ENCODE peak calls at places on chromosome 15, in ten cellular contexts. E is endothelial cell of umbilical vein, J is fibroblast of mammary gland, T is AG09319, G is astrocyte of the cerebellum, C is uterus, I is left ventricle myocardium inferior, O is kidney, X is GM23338, Z is progenitor cell of endocrine pancreas. B is an unnamed sample.

GRCh38 chr15:63372753-63373152 is 8.9 kb downstream of the CA12 start:
- DNase-seq in E (no peak), J (peak), T (peak), G (no peak), C (no peak), I (no peak), O (no peak), X (no peak), Z (no peak), B (no peak)

GRCh38 chr15:83659011-83659811 is 5.3 kb downstream of the ADAMTSL3 start:
- DNase-seq in E (no peak), J (no peak), T (no peak), G (no peak), C (peak), I (peak), O (no peak), X (no peak), Z (no peak), B (no peak)

GRCh38 chr15:78415284-78415683 is 22.7 kb upstream of the IREB2 start:
- DNase-seq in E (peak), J (peak), T (no peak), G (no peak), C (no peak), I (no peak), O (no peak), X (peak), Z (no peak), B (no peak)

GRCh38 chr15:53197426-53197839 is 407.3 kb upstream of the ONECUT1 start:
- DNase-seq in E (peak), J (peak), T (no peak), G (peak), C (no peak), I (peak), O (peak), X (peak), Z (peak), B (peak)

GRCh38 chr15:43440721-43441281 is 52.2 kb downstream of the TP53BP1 start:
- DNase-seq in E (peak), J (peak), T (peak), G (peak), C (peak), I (no peak), O (no peak), X (peak), Z (no peak), B (no peak)

GRCh38 chr15:29959384-29960137 is 123.2 kb upstream of the GOLGA8J start:
- DNase-seq in E (no peak), J (no peak), T (no peak), G (no peak), C (no peak), I (no peak), O (no peak), X (no peak), Z (no peak), B (no peak)

GRCh38 chr15:68909601-68910000 is 20.7 kb upstream of the SPESP1 start:
- DNase-seq in E (no peak), J (no peak), T (no peak), G (no peak), C (no peak), I (no peak), O (no peak), X (no peak), Z (no peak), B (no peak)

GRCh38 chr15:85440451-85440850 is 60.0 kb downstream of the AKAP13 start:
- DNase-seq in E (no peak), J (no peak), T (no peak), G (no peak), C (no peak), I (no peak), O (no peak), X (no peak), Z (no peak), B (no peak)

GRCh38 chr15:36970522-36970921 is 129.8 kb downstream of the MEIS2 start:
- DNase-seq in E (no peak), J (no peak), T (no peak), G (no peak), C (no peak), I (no peak), O (no peak), X (no peak), Z (no peak), B (no peak)

GRCh38 chr15:41841131-41841530 is 2.5 kb downstream of the PLA2G4B start:
- DNase-seq in E (no peak), J (no peak), T (no peak), G (no peak), C (no peak), I (no peak), O (no peak), X (no peak), Z (no peak), B (no peak)
- TF ChIP-seq CTCF in E (no peak), J (no peak), T (no peak), G (no peak), C (no peak), I (no peak), O (no peak), X (no peak), Z (no peak), B (no peak)

GRCh38 chr15:67105065-67105951 is 39.9 kb downstream of the SMAD3 start:
- DNase-seq in E (peak), J (peak), T (peak), G (peak), C (peak), I (no peak), O (peak), X (no peak), Z (no peak), B (peak)
- TF ChIP-seq CTCF in E (peak), J (no peak), T (no peak), G (peak), C (peak), I (no peak), O (no peak), X (no peak), Z (no peak), B (no peak)

DNA sequence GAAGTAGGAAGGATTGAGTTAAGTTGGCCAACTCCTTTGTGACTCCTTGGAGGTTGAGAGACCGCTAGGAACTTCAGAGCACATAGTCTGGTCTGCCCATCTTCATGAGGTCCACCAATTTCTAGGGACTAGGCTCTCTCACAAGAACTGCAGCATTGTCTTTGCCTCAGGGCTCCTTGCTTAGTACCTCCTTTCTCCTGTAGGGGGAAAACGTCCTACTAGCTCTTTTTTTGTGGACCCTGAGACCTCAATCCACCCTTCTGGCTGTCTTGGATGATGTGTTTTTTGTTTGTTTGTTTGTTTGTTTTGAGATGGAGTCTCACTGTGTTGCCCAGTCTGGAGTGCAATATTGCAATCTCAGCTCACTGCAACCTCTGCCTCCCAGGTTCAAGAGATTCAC is 21.6 kb downstream of the REC114 start:
- DNase-seq in E (no peak), J (no peak), T (no peak), G (no peak), C (no peak), I (no peak), O (no peak), X (peak), Z (no peak), B (no peak)
- TF ChIP-seq CTCF in E (peak), J (peak), T (no peak), G (peak), C (no peak), I (no peak), O (no peak), X (peak), Z (peak), B (peak)

GRCh38 chr15:38996111-38996541 is 431.5 kb upstream of the RASGRP1 start:
- DNase-seq in E (peak), J (peak), T (peak), G (peak), C (no peak), I (no peak), O (no peak), X (no peak), Z (no peak), B (no peak)

GRCh38 chr15:38992541-38993334 is 428.1 kb upstream of the RASGRP1 start:
- DNase-seq in E (no peak), J (no peak), T (no peak), G (no peak), C (no peak), I (no peak), O (no peak), X (no peak), Z (no peak), B (no peak)

GRCh38 chr15:38991701-38992100 is 427.1 kb upstream of the RASGRP1 start:
- DNase-seq in E (peak), J (no peak), T (no peak), G (no peak), C (no peak), I (no peak), O (no peak), X (no peak), Z (no peak), B (no peak)

GRCh38 chr15:38994310-38994709 is 429.7 kb upstream of the RASGRP1 start:
- DNase-seq in E (peak), J (no peak), T (no peak), G (no peak), C (no peak), I (no peak), O (no peak), X (no peak), Z (no peak), B (no peak)

GRCh38 chr15:38991126-38991525 is 426.5 kb upstream of the RASGRP1 start:
- DNase-seq in E (peak), J (peak), T (peak), G (peak), C (no peak), I (no peak), O (no peak), X (peak), Z (no peak), B (no peak)
- TF ChIP-seq CTCF in E (peak), J (peak), T (peak), G (peak), C (peak), I (peak), O (peak), X (peak), Z (peak), B (peak)

GRCh38 chr15:60592386-60593339 is 113.7 kb upstream of the ICE2 start:
- DNase-seq in E (peak), J (peak), T (no peak), G (no peak), C (peak), I (peak), O (peak), X (peak), Z (peak), B (peak)
- TF ChIP-seq CTCF in E (peak), J (no peak), T (no peak), G (no peak), C (peak), I (peak), O (peak), X (peak), Z (peak), B (no peak)

DNA sequence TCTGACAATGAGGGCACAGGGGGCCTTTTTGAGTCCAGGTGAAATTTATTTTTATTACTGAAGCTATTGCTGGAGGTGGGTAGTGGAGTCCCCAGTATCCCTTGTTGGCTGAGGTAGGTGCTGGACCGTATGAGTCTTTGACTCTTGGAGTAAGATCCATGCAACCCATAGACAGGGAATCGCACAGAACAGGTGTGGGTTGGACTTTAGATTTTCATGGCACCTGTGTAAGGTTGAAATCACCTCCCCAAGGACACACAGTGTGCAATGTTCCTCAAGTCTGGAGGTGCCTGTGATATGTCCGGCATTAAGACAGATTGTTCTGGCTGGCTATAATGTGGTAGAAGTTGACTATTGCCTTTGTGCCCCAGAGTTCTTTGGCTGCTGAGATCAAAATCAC is 23.5 kb downstream of the MKRN3 start:
- DNase-seq in E (no peak), J (no peak), T (no peak), G (no peak), C (no peak), I (no peak), O (no peak), X (no peak), Z (no peak), B (no peak)
- TF ChIP-seq CTCF in E (no peak), J (no peak), T (no peak), G (no peak), C (no peak), I (no peak), O (no peak), X (no peak), Z (no peak), B (no peak)

GRCh38 chr15:72584006-72584405 is 70.5 kb upstream of the GOLGA6B start:
- DNase-seq in E (no peak), J (no peak), T (no peak), G (no peak), C (no peak), I (no peak), O (no peak), X (peak), Z (no peak), B (no peak)

GRCh38 chr15:72590427-72590826 is 64.1 kb upstream of the GOLGA6B start:
- DNase-seq in E (no peak), J (no peak), T (no peak), G (no peak), C (no peak), I (no peak), O (no peak), X (no peak), Z (no peak), B (no peak)

GRCh38 chr15:72588096-72588495 is 66.4 kb upstream of the GOLGA6B start:
- DNase-seq in E (no peak), J (no peak), T (no peak), G (no peak), C (no peak), I (no peak), O (no peak), X (no peak), Z (no peak), B (no peak)

GRCh38 chr15:72585025-72585424 is 69.5 kb upstream of the GOLGA6B start:
- DNase-seq in E (no peak), J (no peak), T (no peak), G (no peak), C (no peak), I (no peak), O (no peak), X (no peak), Z (no peak), B (no peak)

DNA sequence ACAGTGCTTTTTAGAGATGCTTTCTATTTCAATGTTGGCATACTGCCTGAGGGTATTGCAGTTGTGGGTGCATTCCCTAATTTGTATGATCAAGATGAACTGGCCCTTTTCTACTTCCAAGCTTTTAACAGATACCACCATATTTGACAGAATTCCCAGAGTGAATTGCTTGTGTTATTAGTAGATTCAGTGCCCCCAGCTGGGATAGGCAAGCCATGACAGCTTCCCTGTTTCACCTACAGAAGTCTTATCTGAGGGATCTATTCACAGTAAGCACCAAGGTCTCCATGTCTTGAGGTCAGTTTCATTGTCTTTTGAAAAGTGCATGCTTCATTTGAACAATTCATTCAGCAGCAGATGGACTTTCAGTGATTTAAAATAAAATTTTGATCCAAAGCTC is 68.8 kb upstream of the GOLGA6B start:
- DNase-seq in E (peak), J (peak), T (no peak), G (peak), C (no peak), I (no peak), O (no peak), X (peak), Z (no peak), B (no peak)
- TF ChIP-seq CTCF in E (no peak), J (peak), T (peak), G (peak), C (no peak), I (peak), O (no peak), X (peak), Z (no peak), B (no peak)

GRCh38 chr15:48121849-48122248 is 1.1 kb downstream of the SLC24A5 start:
- DNase-seq in E (no peak), J (no peak), T (no peak), G (no peak), C (no peak), I (no peak), O (no peak), X (no peak), Z (no peak), B (no peak)

GRCh38 chr15:48119277-48119676 is 1.5 kb upstream of the SLC24A5 start:
- DNase-seq in E (no peak), J (no peak), T (no peak), G (no peak), C (no peak), I (no peak), O (no peak), X (no peak), Z (no peak), B (no peak)

GRCh38 chr15:48120751-48121150 is at the start of gene SLC24A5:
- DNase-seq in E (no peak), J (no peak), T (no peak), G (no peak), C (no peak), I (no peak), O (no peak), X (no peak), Z (no peak), B (no peak)
- TF ChIP-seq CTCF in E (no peak), J (no peak), T (no peak), G (no peak), C (no peak), I (no peak), O (no peak), X (no peak), Z (no peak), B (no peak)

GRCh38 chr15:75684648-75685047 is 28.0 kb downstream of the CSPG4 start:
- DNase-seq in E (no peak), J (no peak), T (no peak), G (no peak), C (no peak), I (no peak), O (no peak), X (no peak), Z (no peak), B (no peak)
- TF ChIP-seq CTCF in E (no peak), J (no peak), T (no peak), G (no peak), C (no peak), I (no peak), O (no peak), X (no peak), Z (no peak), B (no peak)

GRCh38 chr15:52112203-52112750 is 298 bp downstream of the BCL2L10 start:
- DNase-seq in E (peak), J (no peak), T (no peak), G (no peak), C (no peak), I (no peak), O (peak), X (peak), Z (no peak), B (peak)
- TF ChIP-seq CTCF in E (no peak), J (no peak), T (no peak), G (peak), C (no peak), I (no peak), O (no peak), X (no peak), Z (no peak), B (no peak)